ENCODE peak calls at places on chromosomes 6 and 20, in eight cellular contexts. One of them, this sample, is unnamed.

GRCh38 chr6:147664092-147664491 is 155.6 kb downstream of the SAMD5 start:
- DNase-seq in mesothelial cell of epicardium: no peak
- DNase-seq in left lung: no peak
- DNase-seq in A549: no peak
- DNase-seq in stomach: no peak
- DNase-seq in progenitor cell of endocrine pancreas: no peak
- DNase-seq in fibroblast of villous mesenchyme: no peak
- DNase-seq in fibroblast of mammary gland: no peak
- DNase-seq in this sample: no peak

GRCh38 chr6:7561153-7561964 is 19.9 kb downstream of the DSP start:
- DNase-seq in A549: no peak
- DNase-seq in fibroblast of villous mesenchyme: no peak
- DNase-seq in left lung: no peak
- DNase-seq in fibroblast of mammary gland: peak; percentile 38
- DNase-seq in stomach: peak; percentile 90
- DNase-seq in progenitor cell of endocrine pancreas: peak; percentile 69
- DNase-seq in mesothelial cell of epicardium: no peak
- DNase-seq in this sample: no peak

GRCh38 chr6:8174571-8174970 is 72.2 kb upstream of the EEF1E1 start:
- DNase-seq in A549: no peak
- DNase-seq in stomach: no peak
- DNase-seq in left lung: no peak
- DNase-seq in mesothelial cell of epicardium: no peak
- DNase-seq in progenitor cell of endocrine pancreas: no peak
- DNase-seq in fibroblast of villous mesenchyme: no peak
- DNase-seq in fibroblast of mammary gland: no peak
- DNase-seq in this sample: no peak

GRCh38 chr20:5550738-5551529 is 199.3 kb upstream of the SHLD1 start:
- DNase-seq in progenitor cell of endocrine pancreas: no peak
- DNase-seq in mesothelial cell of epicardium: no peak
- DNase-seq in fibroblast of mammary gland: no peak
- DNase-seq in fibroblast of villous mesenchyme: no peak
- DNase-seq in left lung: no peak
- DNase-seq in stomach: no peak
- DNase-seq in A549: no peak
- DNase-seq in this sample: no peak

GRCh38 chr6:158554611-158555361 is 5.1 kb upstream of the TMEM181 start:
- DNase-seq in mesothelial cell of epicardium: no peak
- DNase-seq in A549: no peak
- DNase-seq in fibroblast of villous mesenchyme: peak; percentile 24
- DNase-seq in progenitor cell of endocrine pancreas: no peak
- DNase-seq in left lung: no peak
- DNase-seq in stomach: no peak
- DNase-seq in fibroblast of mammary gland: no peak
- DNase-seq in this sample: no peak

GRCh38 chr20:31516651-31517050 is 2.4 kb downstream of the HM13 start:
- DNase-seq in progenitor cell of endocrine pancreas: no peak
- DNase-seq in left lung: no peak
- DNase-seq in fibroblast of mammary gland: no peak
- DNase-seq in stomach: no peak
- DNase-seq in A549: no peak
- DNase-seq in fibroblast of villous mesenchyme: no peak
- DNase-seq in mesothelial cell of epicardium: no peak
- DNase-seq in this sample: no peak

GRCh38 chr20:32019563-32020463 is 9.6 kb downstream of the CCM2L start:
- DNase-seq in left lung: no peak
- DNase-seq in fibroblast of mammary gland: no peak
- DNase-seq in progenitor cell of endocrine pancreas: no peak
- DNase-seq in mesothelial cell of epicardium: no peak
- DNase-seq in fibroblast of villous mesenchyme: no peak
- DNase-seq in stomach: no peak
- DNase-seq in A549: no peak
- DNase-seq in this sample: no peak

GRCh38 chr6:82870582-82871172 is 195.0 kb downstream of the UBE3D start:
- DNase-seq in progenitor cell of endocrine pancreas: no peak
- DNase-seq in stomach: no peak
- DNase-seq in fibroblast of villous mesenchyme: no peak
- DNase-seq in A549: no peak
- DNase-seq in left lung: no peak
- DNase-seq in mesothelial cell of epicardium: no peak
- DNase-seq in fibroblast of mammary gland: no peak
- DNase-seq in this sample: no peak

GRCh38 chr6:13681305-13682061 is 30.2 kb downstream of the RANBP9 start:
- DNase-seq in fibroblast of mammary gland: no peak
- DNase-seq in progenitor cell of endocrine pancreas: no peak
- DNase-seq in fibroblast of villous mesenchyme: no peak
- DNase-seq in mesothelial cell of epicardium: no peak
- DNase-seq in left lung: no peak
- DNase-seq in A549: no peak
- DNase-seq in stomach: no peak
- DNase-seq in this sample: no peak

GRCh38 chr20:35490736-35491181 is 35.4 kb downstream of the CEP250 start:
- DNase-seq in fibroblast of villous mesenchyme: no peak
- DNase-seq in fibroblast of mammary gland: no peak
- DNase-seq in mesothelial cell of epicardium: no peak
- DNase-seq in progenitor cell of endocrine pancreas: no peak
- DNase-seq in left lung: no peak
- DNase-seq in A549: no peak
- DNase-seq in stomach: no peak
- DNase-seq in this sample: no peak

GRCh38 chr6:117958536-117958935 is 51.5 kb downstream of the SLC35F1 start:
- DNase-seq in mesothelial cell of epicardium: no peak
- DNase-seq in progenitor cell of endocrine pancreas: no peak
- DNase-seq in fibroblast of villous mesenchyme: no peak
- DNase-seq in fibroblast of mammary gland: no peak
- DNase-seq in left lung: no peak
- DNase-seq in A549: no peak
- DNase-seq in stomach: no peak
- DNase-seq in this sample: no peak

GRCh38 chr6:148869589-148869988 is 122.8 kb downstream of the UST start:
- DNase-seq in A549: peak; percentile 19
- DNase-seq in fibroblast of villous mesenchyme: peak; percentile 80
- DNase-seq in left lung: no peak
- DNase-seq in fibroblast of mammary gland: peak; percentile 99
- DNase-seq in progenitor cell of endocrine pancreas: no peak
- DNase-seq in stomach: no peak
- DNase-seq in mesothelial cell of epicardium: no peak
- DNase-seq in this sample: peak; percentile 31

GRCh38 chr6:11537229-11538048 is at the start of gene TMEM170B:
- DNase-seq in mesothelial cell of epicardium: peak; percentile 89
- DNase-seq in left lung: peak; percentile 100
- DNase-seq in progenitor cell of endocrine pancreas: peak; percentile 94
- DNase-seq in fibroblast of mammary gland: peak; percentile 71
- DNase-seq in fibroblast of villous mesenchyme: peak; percentile 85
- DNase-seq in A549: peak; percentile 62
- DNase-seq in stomach: peak; percentile 95
- DNase-seq in this sample: peak; percentile 72

GRCh38 chr6:154604120-154604519 is 93.6 kb upstream of the CNKSR3 start:
- DNase-seq in mesothelial cell of epicardium: no peak
- DNase-seq in A549: no peak
- DNase-seq in fibroblast of mammary gland: no peak
- DNase-seq in stomach: no peak
- DNase-seq in fibroblast of villous mesenchyme: no peak
- DNase-seq in progenitor cell of endocrine pancreas: no peak
- DNase-seq in left lung: no peak
- DNase-seq in this sample: no peak

GRCh38 chr6:36610041-36610440 is 15.9 kb downstream of the SRSF3 start:
- DNase-seq in mesothelial cell of epicardium: no peak
- DNase-seq in fibroblast of mammary gland: no peak
- DNase-seq in left lung: no peak
- DNase-seq in fibroblast of villous mesenchyme: no peak
- DNase-seq in stomach: no peak
- DNase-seq in progenitor cell of endocrine pancreas: no peak
- DNase-seq in A549: no peak
- DNase-seq in this sample: no peak

GRCh38 chr20:59645316-59645715 is 41.0 kb downstream of the PHACTR3 start:
- DNase-seq in fibroblast of villous mesenchyme: no peak
- DNase-seq in progenitor cell of endocrine pancreas: no peak
- DNase-seq in left lung: no peak
- DNase-seq in mesothelial cell of epicardium: no peak
- DNase-seq in fibroblast of mammary gland: no peak
- DNase-seq in A549: no peak
- DNase-seq in stomach: no peak
- DNase-seq in this sample: no peak

GRCh38 chr20:56440346-56441007 is 27.9 kb upstream of the RTF2 start:
- DNase-seq in A549: no peak
- DNase-seq in left lung: no peak
- DNase-seq in progenitor cell of endocrine pancreas: no peak
- DNase-seq in mesothelial cell of epicardium: no peak
- DNase-seq in stomach: no peak
- DNase-seq in fibroblast of mammary gland: no peak
- DNase-seq in fibroblast of villous mesenchyme: no peak
- DNase-seq in this sample: no peak

GRCh38 chr6:159852877-159853276 is 37.9 kb upstream of the MAS1 start:
- DNase-seq in mesothelial cell of epicardium: no peak
- DNase-seq in fibroblast of mammary gland: peak; percentile 15
- DNase-seq in progenitor cell of endocrine pancreas: no peak
- DNase-seq in stomach: no peak
- DNase-seq in A549: no peak
- DNase-seq in left lung: no peak
- DNase-seq in fibroblast of villous mesenchyme: peak; percentile 8
- DNase-seq in this sample: no peak
- TF ChIP-seq CTCF in mesothelial cell of epicardium: no peak
- TF ChIP-seq CTCF in fibroblast of mammary gland: peak; percentile 33
- TF ChIP-seq CTCF in progenitor cell of endocrine pancreas: peak; percentile 22
- TF ChIP-seq CTCF in stomach: peak; percentile 31
- TF ChIP-seq CTCF in A549: peak; percentile 43
- TF ChIP-seq CTCF in left lung: peak; percentile 17
- TF ChIP-seq CTCF in fibroblast of villous mesenchyme: peak; percentile 29
- TF ChIP-seq CTCF in this sample: peak; percentile 21

GRCh38 chr6:133951881-133952814 is 876 bp upstream of the TBPL1 start:
- DNase-seq in left lung: peak; percentile 86
- DNase-seq in fibroblast of mammary gland: peak; percentile 76
- DNase-seq in progenitor cell of endocrine pancreas: peak; percentile 42
- DNase-seq in A549: peak; percentile 71
- DNase-seq in mesothelial cell of epicardium: peak; percentile 28
- DNase-seq in fibroblast of villous mesenchyme: peak; percentile 71
- DNase-seq in stomach: peak; percentile 53
- DNase-seq in this sample: peak; percentile 32
- TF ChIP-seq CTCF in left lung: peak; percentile 36
- TF ChIP-seq CTCF in fibroblast of mammary gland: peak; percentile 22
- TF ChIP-seq CTCF in progenitor cell of endocrine pancreas: peak; percentile 59
- TF ChIP-seq CTCF in A549: no peak
- TF ChIP-seq CTCF in mesothelial cell of epicardium: peak; percentile 53
- TF ChIP-seq CTCF in fibroblast of villous mesenchyme: peak; percentile 47
- TF ChIP-seq CTCF in stomach: no peak
- TF ChIP-seq CTCF in this sample: peak; percentile 36

DNA sequence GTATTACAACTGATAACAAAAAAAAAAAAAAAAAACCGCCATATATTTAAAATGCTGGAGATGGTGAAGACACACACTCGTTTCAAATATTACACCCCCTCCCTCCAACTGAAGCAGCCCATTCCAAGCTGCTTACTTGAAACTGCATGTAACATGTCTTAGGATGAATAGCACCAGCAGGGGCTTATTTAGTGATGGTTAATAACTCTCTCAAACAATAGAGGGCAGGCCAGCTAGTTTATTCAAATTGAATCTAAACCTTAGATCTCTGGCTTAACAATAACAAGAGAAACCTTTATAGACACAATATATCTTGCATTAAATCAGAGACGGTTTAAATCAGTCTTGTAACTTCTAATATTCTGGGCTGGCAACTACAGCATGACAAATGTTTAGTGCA is 9.3 kb upstream of the JPH2 start:
- DNase-seq in progenitor cell of endocrine pancreas: no peak
- DNase-seq in stomach: no peak
- DNase-seq in mesothelial cell of epicardium: no peak
- DNase-seq in fibroblast of mammary gland: peak; percentile 28
- DNase-seq in fibroblast of villous mesenchyme: no peak
- DNase-seq in A549: no peak
- DNase-seq in left lung: no peak
- DNase-seq in this sample: no peak
- TF ChIP-seq CTCF in progenitor cell of endocrine pancreas: no peak
- TF ChIP-seq CTCF in stomach: no peak
- TF ChIP-seq CTCF in mesothelial cell of epicardium: no peak
- TF ChIP-seq CTCF in fibroblast of mammary gland: peak; percentile 9
- TF ChIP-seq CTCF in fibroblast of villous mesenchyme: no peak
- TF ChIP-seq CTCF in A549: peak; percentile 23
- TF ChIP-seq CTCF in left lung: no peak
- TF ChIP-seq CTCF in this sample: peak; percentile 5

DNA sequence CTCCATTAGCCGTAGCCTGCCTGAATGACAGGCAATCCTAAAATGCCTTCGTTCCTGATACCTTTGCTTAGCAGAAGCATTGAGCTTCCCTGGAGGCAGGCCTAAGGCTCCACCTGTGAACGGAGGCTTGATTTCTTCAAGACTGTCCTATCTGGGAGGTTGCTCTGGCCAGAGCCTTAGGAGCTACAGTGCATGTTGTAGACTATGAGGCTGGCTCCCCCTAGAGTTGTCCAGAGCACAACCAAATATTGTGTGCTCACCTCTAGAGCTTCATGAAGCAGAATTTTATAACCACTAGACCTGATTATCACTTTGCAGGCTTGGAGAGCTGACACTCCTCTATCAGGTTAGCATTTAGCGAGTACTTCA is 217.8 kb downstream of the MAFB start:
- DNase-seq in fibroblast of mammary gland: peak; percentile 27
- DNase-seq in progenitor cell of endocrine pancreas: no peak
- DNase-seq in stomach: no peak
- DNase-seq in mesothelial cell of epicardium: no peak
- DNase-seq in left lung: no peak
- DNase-seq in fibroblast of villous mesenchyme: no peak
- DNase-seq in A549: no peak
- DNase-seq in this sample: no peak
- TF ChIP-seq CTCF in fibroblast of mammary gland: peak; percentile 25
- TF ChIP-seq CTCF in progenitor cell of endocrine pancreas: peak; percentile 44
- TF ChIP-seq CTCF in stomach: no peak
- TF ChIP-seq CTCF in mesothelial cell of epicardium: no peak
- TF ChIP-seq CTCF in left lung: no peak
- TF ChIP-seq CTCF in fibroblast of villous mesenchyme: no peak
- TF ChIP-seq CTCF in A549: no peak
- TF ChIP-seq CTCF in this sample: no peak

DNA sequence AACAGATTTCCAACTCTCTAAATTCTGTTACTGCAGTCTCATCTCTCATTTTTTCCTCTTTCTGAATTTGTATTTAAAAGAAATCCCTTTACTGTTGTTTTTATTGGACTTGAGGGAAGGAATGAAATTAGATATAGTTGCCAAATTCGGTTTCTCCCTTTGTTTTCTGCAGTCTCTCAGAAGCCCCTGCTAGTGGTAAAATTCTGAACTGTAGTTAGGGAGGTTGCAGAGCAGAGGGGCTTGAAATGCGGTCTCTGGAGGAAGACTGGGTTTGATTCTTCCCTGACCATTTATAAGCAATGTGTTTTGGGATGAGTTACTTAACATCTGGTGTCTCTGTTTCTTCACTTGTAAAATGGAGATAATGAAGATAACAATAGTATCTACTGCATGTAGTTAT is 106.3 kb upstream of the TBX18 start:
- DNase-seq in fibroblast of mammary gland: no peak
- DNase-seq in stomach: no peak
- DNase-seq in progenitor cell of endocrine pancreas: no peak
- DNase-seq in fibroblast of villous mesenchyme: no peak
- DNase-seq in left lung: no peak
- DNase-seq in A549: no peak
- DNase-seq in mesothelial cell of epicardium: no peak
- DNase-seq in this sample: no peak
- TF ChIP-seq CTCF in fibroblast of mammary gland: no peak
- TF ChIP-seq CTCF in stomach: no peak
- TF ChIP-seq CTCF in progenitor cell of endocrine pancreas: no peak
- TF ChIP-seq CTCF in fibroblast of villous mesenchyme: no peak
- TF ChIP-seq CTCF in left lung: no peak
- TF ChIP-seq CTCF in A549: no peak
- TF ChIP-seq CTCF in mesothelial cell of epicardium: no peak
- TF ChIP-seq CTCF in this sample: no peak

GRCh38 chr20:3407426-3408250 is at the start of gene DNAAF9:
- DNase-seq in mesothelial cell of epicardium: peak; percentile 59
- DNase-seq in progenitor cell of endocrine pancreas: peak; percentile 69
- DNase-seq in stomach: peak; percentile 81
- DNase-seq in left lung: peak; percentile 91
- DNase-seq in A549: peak; percentile 92
- DNase-seq in fibroblast of villous mesenchyme: peak; percentile 82
- DNase-seq in fibroblast of mammary gland: peak; percentile 69
- DNase-seq in this sample: no peak
- TF ChIP-seq CTCF in mesothelial cell of epicardium: peak; percentile 32
- TF ChIP-seq CTCF in progenitor cell of endocrine pancreas: peak; percentile 63
- TF ChIP-seq CTCF in stomach: no peak
- TF ChIP-seq CTCF in left lung: peak; percentile 15
- TF ChIP-seq CTCF in A549: peak; percentile 32
- TF ChIP-seq CTCF in fibroblast of villous mesenchyme: peak; percentile 34
- TF ChIP-seq CTCF in fibroblast of mammary gland: peak; percentile 0
- TF ChIP-seq CTCF in this sample: no peak

This sample was measured in AG09319.